ENCODE peak calls at places on chromosome 17, in nine cellular contexts. R is CD8-positive, alpha-beta memory T cell; V is cardiac fibroblast; D is HTR-8/SVneo; C is germinal center; J is OCI-LY7; Q is AG10803; X is hypothalamus; Y is D341Med. P is an unnamed sample.
A peak's percentile ranks its signal among the peaks of the same experiment; 100 is the strongest.

GRCh38 chr17:80352216-80352895 is 62.6 kb upstream of the ENDOV start:
- DNase-seq in R (no peak), Q (no peak), X (no peak), V (no peak), D (no peak), C (no peak), J (no peak), Y (no peak), P (no peak)

GRCh38 chr17:2954898-2955445 is 108.4 kb downstream of the OR1D5 start:
- DNase-seq in X (no peak), Y (no peak), R (no peak), V (peak; percentile 92), Q (peak; percentile 88), D (peak; percentile 84), J (peak; percentile 65), C (no peak), P (no peak)

GRCh38 chr17:82457071-82457789 is 1.3 kb upstream of the NARF start:
- DNase-seq in V (peak; percentile 53), C (no peak), Y (no peak), R (no peak), D (no peak), J (peak; percentile 39), Q (no peak), X (no peak), P (no peak)

GRCh38 chr17:49223517-49224197 is 6.9 kb downstream of the PHOSPHO1 start:
- DNase-seq in D (peak; percentile 86), Q (no peak), Y (peak; percentile 87), X (no peak), R (peak; percentile 53), C (peak; percentile 73), J (peak; percentile 59), V (peak; percentile 24), P (peak; percentile 50)

GRCh38 chr17:30095507-30096244 is 20.9 kb upstream of the NSRP1 start:
- DNase-seq in Q (peak; percentile 79), C (peak; percentile 29), J (peak; percentile 55), Y (peak; percentile 60), D (peak; percentile 61), R (no peak), V (peak; percentile 83), X (no peak), P (no peak)

GRCh38 chr17:4708436-4708835 is 2.0 kb upstream of the ARRB2 start:
- DNase-seq in Y (no peak), X (no peak), D (no peak), R (no peak), J (peak; percentile 72), C (no peak), Q (no peak), V (no peak), P (peak; percentile 69)

GRCh38 chr17:64393000-64393402 is 2.3 kb upstream of the PECAM1 start:
- DNase-seq in D (no peak), Y (no peak), V (no peak), J (no peak), R (peak; percentile 24), X (no peak), C (no peak), Q (no peak), P (peak; percentile 42)

GRCh38 chr17:35238817-35239216 is 4.1 kb upstream of the SLFN5 start:
- DNase-seq in Q (peak; percentile 53), R (no peak), D (no peak), X (no peak), C (no peak), V (peak; percentile 34), Y (no peak), J (no peak), P (no peak)

GRCh38 chr17:17572010-17572785 is 19.3 kb downstream of the PEMT start:
- DNase-seq in Y (no peak), V (no peak), J (no peak), Q (no peak), C (no peak), X (no peak), D (no peak), R (no peak), P (no peak)

GRCh38 chr17:77952368-77952767 is 6.1 kb upstream of the TNRC6C start:
- DNase-seq in X (no peak), R (no peak), J (no peak), D (no peak), Y (no peak), C (no peak), V (no peak), Q (no peak), P (no peak)

GRCh38 chr17:75888484-75888883 is 8.3 kb downstream of the TRIM65 start:
- DNase-seq in V (no peak), D (no peak), X (no peak), R (no peak), C (no peak), Q (no peak), Y (peak; percentile 46), J (no peak), P (no peak)

GRCh38 chr17:57911834-57912673 is 43.2 kb downstream of the CUEDC1 start:
- DNase-seq in C (no peak), X (peak; percentile 76), Q (peak; percentile 79), D (no peak), Y (peak; percentile 95), J (no peak), V (peak; percentile 77), R (no peak), P (no peak)

GRCh38 chr17:56316604-56317003 is 163.3 kb downstream of the ANKFN1 start:
- DNase-seq in Y (no peak), C (no peak), R (no peak), V (no peak), D (no peak), X (no peak), J (no peak), Q (no peak), P (no peak)

GRCh38 chr17:29257756-29258155 is 11.1 kb downstream of the CRYBA1 start:
- DNase-seq in Q (peak; percentile 62), J (no peak), X (no peak), V (peak; percentile 59), D (no peak), R (no peak), Y (no peak), C (no peak), P (no peak)

GRCh38 chr17:39508987-39509386 is 47.7 kb downstream of the CDK12 start:
- DNase-seq in D (no peak), Q (no peak), R (no peak), J (no peak), Y (no peak), X (no peak), V (no peak), C (no peak), P (no peak)

GRCh38 chr17:72702136-72702735 is 390.3 kb downstream of the SLC39A11 start:
- DNase-seq in C (no peak), Y (no peak), J (no peak), Q (peak; percentile 55), X (no peak), D (peak; percentile 75), V (peak; percentile 55), R (no peak), P (no peak)

GRCh38 chr17:55200904-55201608 is 63.7 kb upstream of the HLF start:
- DNase-seq in C (no peak), R (no peak), D (no peak), V (no peak), Y (no peak), X (no peak), J (no peak), Q (no peak), P (no peak)

GRCh38 chr17:79887451-79887991 is 48.3 kb upstream of the CBX4 start:
- DNase-seq in R (no peak), V (no peak), Q (no peak), C (no peak), Y (no peak), J (no peak), D (no peak), X (no peak), P (no peak)

GRCh38 chr17:18181358-18181757 is 2.3 kb upstream of the ALKBH5 start:
- DNase-seq in C (no peak), V (peak; percentile 49), D (no peak), Q (no peak), Y (no peak), X (no peak), R (no peak), J (no peak), P (no peak)

GRCh38 chr17:82791532-82791931 is 39.7 kb downstream of the TBCD start:
- DNase-seq in Y (no peak), D (peak; percentile 56), C (no peak), V (peak; percentile 72), R (no peak), Q (peak; percentile 36), J (no peak), X (no peak), P (no peak)

GRCh38 chr17:61420745-61421398 is 21.2 kb downstream of the TBX2 start:
- DNase-seq in Q (no peak), D (no peak), R (no peak), Y (no peak), V (no peak), J (no peak), X (no peak), C (no peak), P (no peak)

GRCh38 chr17:6061290-6061689 is 8.9 kb upstream of the WSCD1 start:
- DNase-seq in D (peak; percentile 36), C (no peak), V (peak; percentile 23), Q (peak; percentile 42), R (no peak), X (no peak), Y (no peak), J (no peak), P (no peak)

GRCh38 chr17:48023408-48024148 is 14.0 kb downstream of the COPZ2 start:
- DNase-seq in V (peak; percentile 75), J (peak; percentile 71), Y (peak; percentile 81), Q (peak; percentile 77), C (peak; percentile 68), X (peak; percentile 74), R (peak; percentile 34), D (peak; percentile 86), P (peak; percentile 32)

GRCh38 chr17:41967141-41967920 is 736 bp downstream of the CNP start:
- DNase-seq in X (peak; percentile 31), C (peak; percentile 51), Y (peak; percentile 78), V (peak; percentile 30), R (peak; percentile 7), J (peak; percentile 49), Q (no peak), D (no peak), P (peak; percentile 22)

GRCh38 chr17:9200699-9201359 is 179.5 kb downstream of the NTN1 start:
- DNase-seq in J (no peak), R (no peak), Y (no peak), C (peak; percentile 11), V (no peak), Q (no peak), X (no peak), D (no peak), P (no peak)

GRCh38 chr17:57937492-57937891 is 17.7 kb downstream of the CUEDC1 start:
- DNase-seq in Q (no peak), D (no peak), J (no peak), X (no peak), C (no peak), V (no peak), R (no peak), Y (no peak), P (no peak)

GRCh38 chr17:10135539-10136257 is 62.7 kb downstream of the GAS7 start:
- DNase-seq in Q (peak; percentile 78), X (no peak), Y (no peak), C (no peak), J (no peak), V (peak; percentile 51), D (peak; percentile 36), R (no peak), P (no peak)

GRCh38 chr17:36888236-36888957 is 48.9 kb upstream of the LHX1 start:
- DNase-seq in J (no peak), X (no peak), C (no peak), R (no peak), Y (peak; percentile 55), V (no peak), Q (no peak), D (no peak), P (no peak)

GRCh38 chr17:53227514-53227913 is 595.2 kb upstream of the KIF2B start:
- DNase-seq in D (no peak), J (no peak), C (no peak), V (no peak), R (no peak), Y (no peak), Q (no peak), X (no peak), P (no peak)

GRCh38 chr17:56172517-56172982 is 19.3 kb downstream of the ANKFN1 start:
- DNase-seq in J (no peak), R (no peak), V (no peak), D (no peak), Y (peak; percentile 87), C (no peak), X (no peak), Q (peak; percentile 24), P (no peak)

GRCh38 chr17:36600936-36601302 is 464 bp upstream of the MRM1 start:
- DNase-seq in X (no peak), V (no peak), J (peak; percentile 65), D (no peak), Q (no peak), C (no peak), R (peak; percentile 8), Y (no peak), P (no peak)